ENCODE peak calls at places on chromosomes 11 and 22, in five cellular contexts. M, T, Z, X and H are unnamed samples. For H3K9me3, the result is how much of the 10 kb centered on the place peaks cover.

GRCh38 chr22:22673628-22674027 is 29.2 kb downstream of the GGTLC2 start:
- DNase-seq in T (no peak), Z (no peak), X (no peak), M (no peak), H (no peak)

GRCh38 chr11:68954970-68955958 is 25.5 kb downstream of the MRGPRD start:
- DNase-seq in M (peak), T (peak), X (peak), Z (peak), H (peak)

GRCh38 chr11:114846040-114846791 is 167.9 kb downstream of the NXPE2 start:
- DNase-seq in Z (no peak), T (no peak), X (peak), M (no peak), H (peak)

GRCh38 chr11:9617960-9618359 is 44.5 kb downstream of the WEE1 start:
- DNase-seq in Z (no peak), T (no peak), M (no peak), X (no peak), H (no peak)

GRCh38 chr11:77047007-77047927 is 13.1 kb downstream of the B3GNT6 start:
- DNase-seq in M (peak), Z (peak), X (peak), T (peak), H (no peak)

GRCh38 chr11:34305095-34305692 is 52.6 kb downstream of the ABTB2 start:
- DNase-seq in M (no peak), T (no peak), Z (no peak), X (no peak), H (no peak)

GRCh38 chr11:36567684-36568083 is at the start of gene RAG1:
- DNase-seq in T (no peak), X (no peak), M (no peak), Z (no peak), H (no peak)

GRCh38 chr11:78097666-78098385 is 18.2 kb upstream of the NDUFC2 start:
- DNase-seq in M (no peak), X (no peak), Z (no peak), T (no peak), H (peak)

GRCh38 chr11:94647926-94648325 is 80.8 kb downstream of the PIWIL4 start:
- DNase-seq in T (peak), Z (peak), M (no peak), X (no peak), H (peak)

GRCh38 chr11:63915961-63916836 is 765 bp downstream of the RCOR2 start:
- DNase-seq in Z (peak), M (no peak), X (peak), T (peak), H (peak)

GRCh38 chr11:17927041-17927440 is 85.8 kb downstream of the SERGEF start:
- DNase-seq in Z (no peak), M (no peak), T (no peak), X (no peak), H (no peak)

GRCh38 chr11:72431846-72432245 is 2.5 kb downstream of the CLPB start:
- DNase-seq in Z (no peak), X (no peak), M (no peak), T (no peak), H (no peak)

GRCh38 chr11:130775306-130776043 is 140.8 kb downstream of the SNX19 start:
- DNase-seq in M (no peak), X (no peak), T (no peak), Z (no peak), H (no peak)

GRCh38 chr11:11963842-11964773 is 44.3 kb downstream of the DKK3 start:
- DNase-seq in T (no peak), M (peak), X (peak), Z (no peak), H (no peak)

GRCh38 chr11:128720522-128720985 is 26.7 kb downstream of the FLI1 start:
- DNase-seq in X (peak), T (no peak), M (no peak), Z (no peak), H (no peak)

GRCh38 chr11:63560506-63561179 is 2.5 kb downstream of the PLAAT2 start:
- DNase-seq in Z (no peak), M (peak), X (peak), T (no peak), H (peak)

GRCh38 chr22:32590556-32590955 is 115.9 kb downstream of the FBXO7 start:
- DNase-seq in T (no peak), M (no peak), Z (no peak), X (no peak), H (no peak)

GRCh38 chr22:40512426-40513136 is 123.9 kb downstream of the MRTFA start:
- DNase-seq in Z (no peak), T (peak), M (peak), X (no peak), H (peak)

GRCh38 chr11:97722065-97722464 is 1298.7 kb upstream of the CNTN5 start:
- DNase-seq in M (no peak), Z (no peak), T (no peak), X (no peak), H (no peak)

DNA sequence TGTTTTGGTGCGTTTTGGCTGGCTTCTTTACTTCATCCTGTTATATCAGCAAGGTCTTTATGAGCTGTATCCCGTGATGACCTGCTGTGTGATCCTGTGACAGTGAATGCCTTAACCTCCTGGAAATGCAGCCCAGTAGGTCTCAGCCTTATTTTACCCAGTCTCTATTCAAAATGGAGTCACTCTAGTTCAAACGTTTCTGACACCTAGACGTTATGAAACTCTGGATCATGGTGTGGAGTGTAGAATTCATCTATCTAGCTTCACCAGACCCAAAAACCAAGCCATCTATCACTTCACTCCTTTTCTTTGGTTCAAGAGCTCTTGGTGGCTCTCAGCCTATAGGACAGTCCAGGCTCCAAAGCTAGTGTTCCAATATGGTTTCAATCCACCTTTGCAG is 28.2 kb upstream of the ZDHHC13 start:
- DNase-seq in X (no peak), Z (no peak), M (no peak), T (no peak), H (no peak)
- H3K9me3 ChIP-seq in X (under half), Z (under half), M (under half), T (under half), H (under half)

GRCh38 chr22:11616811-11617210 is 3911.2 kb upstream of the OR11H1 start:
- DNase-seq in T (no peak), Z (no peak), X (no peak), M (no peak), H (no peak)

DNA sequence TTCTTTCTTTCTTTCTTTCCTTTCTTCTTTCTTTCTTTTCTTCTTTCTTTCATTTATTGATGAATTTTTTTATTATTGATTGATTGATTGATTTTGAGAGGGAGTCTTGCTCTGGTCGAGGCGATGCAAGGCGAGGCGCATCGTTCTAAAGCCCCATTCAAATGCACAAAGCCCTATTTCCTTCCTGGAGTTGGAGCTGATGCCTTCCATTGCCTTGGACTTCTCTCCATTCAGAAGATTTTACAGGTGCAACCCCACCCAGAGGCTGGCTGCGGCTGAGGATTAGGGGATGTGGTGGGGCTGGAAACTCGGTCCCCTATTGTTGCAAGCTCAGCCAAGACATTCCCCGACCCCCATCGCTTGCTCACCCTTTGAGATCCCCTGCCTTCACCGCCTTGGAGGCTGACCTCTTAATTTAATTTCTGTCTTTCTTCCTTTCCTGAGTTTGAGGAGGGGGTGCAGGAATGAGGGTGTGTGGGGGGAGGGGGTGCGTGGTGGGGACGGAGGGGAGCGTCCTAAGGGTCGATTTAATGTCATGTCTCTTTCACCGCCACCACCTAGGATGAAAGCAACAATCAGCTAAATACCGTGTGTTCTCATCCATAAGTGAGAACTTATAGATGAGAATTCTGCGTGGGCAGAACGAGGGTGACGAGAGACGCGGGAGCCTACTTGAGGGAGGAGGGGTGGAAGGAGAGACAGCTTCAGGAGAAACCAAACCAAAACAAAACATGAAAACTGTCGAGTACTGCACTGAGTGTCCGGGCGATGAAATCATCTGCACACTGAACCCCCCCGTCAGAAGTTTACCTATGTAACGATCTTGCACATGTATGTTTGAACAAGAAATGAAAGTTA is 3913.9 kb upstream of the OR11H1 start:
- DNase-seq in Z (no peak), X (no peak), T (no peak), M (no peak), H (peak)
- H3K9me3 ChIP-seq in Z (under half), X (half or more), T (under half), M (under half), H (under half)

GRCh38 chr11:28142724-28143123 is 34.5 kb downstream of the METTL15 start:
- DNase-seq in X (no peak), T (no peak), M (no peak), Z (no peak), H (no peak)

GRCh38 chr11:28144808-28145207 is 36.6 kb downstream of the METTL15 start:
- DNase-seq in X (no peak), Z (no peak), T (no peak), M (no peak), H (no peak)

GRCh38 chr11:28140689-28141455 is 32.7 kb downstream of the METTL15 start:
- DNase-seq in X (no peak), T (no peak), Z (no peak), M (no peak), H (no peak)

GRCh38 chr11:28137832-28138231 is 29.6 kb downstream of the METTL15 start:
- DNase-seq in X (no peak), T (no peak), M (no peak), Z (no peak), H (no peak)

GRCh38 chr11:28139848-28140415 is 31.7 kb downstream of the METTL15 start:
- DNase-seq in M (no peak), Z (no peak), T (no peak), X (no peak), H (no peak)
- H3K9me3 ChIP-seq in M (under half), Z (under half), T (under half), X (under half), H (under half)

GRCh38 chr22:48742556-48743343 is 1084.9 kb downstream of the BRD1 start:
- DNase-seq in M (no peak), Z (no peak), T (no peak), X (no peak), H (peak)

GRCh38 chr22:48744967-48745841 is 1082.5 kb downstream of the BRD1 start:
- DNase-seq in M (no peak), T (no peak), X (no peak), Z (no peak), H (no peak)

GRCh38 chr22:48745842-48746788 is 1081.6 kb downstream of the BRD1 start:
- DNase-seq in X (peak), T (no peak), M (no peak), Z (no peak), H (no peak)

GRCh38 chr22:48743601-48744282 is 1083.9 kb downstream of the BRD1 start:
- DNase-seq in Z (no peak), T (no peak), M (peak), X (no peak), H (no peak)

GRCh38 chr22:48744283-48744641 is 1083.4 kb downstream of the BRD1 start:
- DNase-seq in Z (no peak), T (no peak), X (no peak), M (no peak), H (no peak)
- H3K9me3 ChIP-seq in Z (under half), T (under half), X (under half), M (under half), H (under half)

DNA sequence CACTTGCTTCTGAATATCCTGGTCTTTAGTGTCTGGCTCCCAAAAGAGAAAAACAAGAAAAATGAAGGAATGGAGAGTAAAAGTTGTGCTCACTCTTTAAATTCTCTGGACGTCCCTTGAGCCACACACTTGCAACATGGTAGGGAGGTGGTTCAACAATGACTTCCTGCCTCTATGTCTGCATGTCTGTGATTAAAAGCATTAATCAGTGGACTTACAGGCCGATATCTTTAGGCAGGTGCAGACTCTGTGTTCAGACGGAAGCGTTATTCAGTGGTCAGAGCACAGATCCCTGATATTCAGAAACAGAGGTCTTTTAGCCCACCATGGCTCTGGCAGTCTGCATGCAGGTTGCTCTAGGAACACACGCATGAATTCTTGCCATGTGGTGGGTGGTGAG is 1920.0 kb upstream of the RAG2 start:
- DNase-seq in T (no peak), Z (no peak), M (no peak), X (no peak), H (no peak)
- H3K9me3 ChIP-seq in T (under half), Z (under half), M (under half), X (under half), H (under half)

GRCh38 chr22:47593291-47593690 is 830.8 kb downstream of the TBC1D22A start:
- DNase-seq in X (no peak), T (no peak), Z (no peak), M (peak), H (no peak)

GRCh38 chr22:47589271-47590250 is 827.1 kb downstream of the TBC1D22A start:
- DNase-seq in T (no peak), Z (no peak), X (no peak), M (peak), H (no peak)

GRCh38 chr22:47591709-47592108 is 829.3 kb downstream of the TBC1D22A start:
- DNase-seq in Z (no peak), M (peak), T (no peak), X (no peak), H (no peak)

GRCh38 chr22:47592791-47593190 is 830.3 kb downstream of the TBC1D22A start:
- DNase-seq in X (no peak), T (no peak), Z (no peak), M (peak), H (no peak)

GRCh38 chr22:47591016-47591415 is 828.6 kb downstream of the TBC1D22A start:
- DNase-seq in X (no peak), M (peak), T (no peak), Z (no peak), H (no peak)
- H3K9me3 ChIP-seq in X (half or more), M (under half), T (under half), Z (under half), H (under half)

DNA sequence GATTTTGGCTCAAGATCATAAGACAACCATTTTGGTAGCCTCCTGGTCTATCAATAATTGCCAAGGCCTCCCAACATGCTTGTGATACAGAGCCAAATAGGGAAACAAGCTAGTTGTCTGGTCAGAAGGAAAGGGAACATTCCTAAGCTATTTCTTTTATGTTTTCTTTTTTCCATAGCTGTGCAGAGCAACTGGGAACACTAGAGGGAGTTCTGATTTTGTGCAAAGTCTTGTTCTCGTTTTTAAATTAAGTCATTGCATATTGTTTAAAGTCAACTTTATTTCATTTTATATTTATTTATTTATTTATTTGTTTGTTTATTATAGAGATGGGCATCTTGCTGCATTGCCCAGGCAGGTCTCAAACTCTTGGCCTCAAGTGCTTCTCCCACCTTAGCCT is 416.8 kb upstream of the CHORDC1 start:
- DNase-seq in Z (no peak), M (no peak), X (no peak), T (no peak), H (no peak)
- H3K9me3 ChIP-seq in Z (under half), M (under half), X (under half), T (under half), H (under half)

GRCh38 chr22:47391169-47392053 is 629.0 kb downstream of the TBC1D22A start:
- DNase-seq in X (no peak), Z (no peak), M (peak), T (no peak), H (peak)

GRCh38 chr22:47389201-47389600 is 626.8 kb downstream of the TBC1D22A start:
- DNase-seq in Z (no peak), M (peak), X (no peak), T (no peak), H (peak)

GRCh38 chr22:47392054-47392347 is 629.6 kb downstream of the TBC1D22A start:
- DNase-seq in X (no peak), Z (no peak), M (no peak), T (no peak), H (no peak)

GRCh38 chr22:47388778-47389177 is 626.3 kb downstream of the TBC1D22A start:
- DNase-seq in T (no peak), X (no peak), M (peak), Z (no peak), H (peak)

GRCh38 chr22:47390026-47390970 is 627.8 kb downstream of the TBC1D22A start:
- DNase-seq in T (no peak), M (peak), X (no peak), Z (no peak), H (no peak)
- H3K9me3 ChIP-seq in T (under half), M (under half), X (half or more), Z (under half), H (under half)

DNA sequence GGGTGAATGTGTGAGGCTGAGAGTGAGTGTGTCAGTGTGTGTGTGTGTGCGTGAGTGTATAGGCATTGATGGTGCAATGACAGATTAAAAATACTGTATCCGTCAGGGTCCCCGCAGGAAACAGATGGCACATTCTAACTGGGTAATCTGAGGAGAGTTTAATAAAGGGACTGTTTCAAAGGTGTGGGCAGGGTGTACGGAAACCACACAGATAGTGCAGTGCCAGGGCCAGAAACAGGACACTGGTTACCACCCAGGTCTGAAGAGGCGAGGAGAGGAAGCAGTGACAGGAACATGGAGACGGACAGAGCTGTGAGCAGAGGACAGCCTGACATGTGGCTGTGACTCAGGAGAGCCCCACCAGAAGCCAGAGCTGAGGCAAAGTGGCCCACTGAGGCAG is 16.5 kb downstream of the P2RX3 start:
- DNase-seq in Z (no peak), T (no peak), M (no peak), X (no peak), H (no peak)
- H3K9me3 ChIP-seq in Z (under half), T (under half), M (under half), X (under half), H (under half)

GRCh38 chr11:29634744-29635143 is 382.1 kb downstream of the KCNA4 start:
- DNase-seq in T (no peak), M (no peak), Z (no peak), X (no peak), H (no peak)
- H3K9me3 ChIP-seq in T (under half), M (under half), Z (under half), X (under half), H (under half)